ENCODE peak calls at places on chromosomes 2 and 18, in eight cellular contexts. U is GM12865, F is mesenchymal stem cell, W is tibial artery, M is fibroblast of pulmonary artery, H is dorsolateral prefrontal cortex, Y is AG04449, J is AG04450. I is an unnamed sample.

GRCh38 chr2:241314181-241314932 is 1.1 kb downstream of the HDLBP start:
- DNase-seq in U (no peak), F (peak; percentile 71), W (no peak), M (peak; percentile 69), H (peak; percentile 28), Y (no peak), J (peak; percentile 11), I (peak; percentile 62)

GRCh38 chr2:37550197-37550596 is 121.2 kb downstream of the CDC42EP3 start:
- DNase-seq in U (peak; percentile 69), F (no peak), W (no peak), M (no peak), H (no peak), Y (no peak), J (no peak), I (no peak)

GRCh38 chr2:134327367-134327766 is 73.5 kb downstream of the MGAT5 start:
- DNase-seq in U (no peak), F (peak; percentile 33), W (no peak), M (peak; percentile 67), H (no peak), Y (no peak), J (peak; percentile 8), I (peak; percentile 63)

GRCh38 chr2:231460073-231460861 is 4.0 kb downstream of the NCL start:
- DNase-seq in U (no peak), F (no peak), W (no peak), M (no peak), H (no peak), Y (no peak), J (no peak), I (no peak)

GRCh38 chr2:149038442-149039212 is at the start of gene LYPD6B:
- DNase-seq in U (peak; percentile 51), F (no peak), W (no peak), M (no peak), H (no peak), Y (no peak), J (no peak), I (no peak)

GRCh38 chr18:23683671-23684070 is 5.6 kb upstream of the LAMA3 start:
- DNase-seq in U (no peak), F (no peak), W (no peak), M (peak; percentile 25), H (no peak), Y (no peak), J (no peak), I (peak; percentile 61)

GRCh38 chr2:68465081-68465916 is 1.8 kb downstream of the FBXO48 start:
- DNase-seq in U (peak; percentile 37), F (peak; percentile 48), W (no peak), M (no peak), H (no peak), Y (no peak), J (no peak), I (peak; percentile 63)

GRCh38 chr18:21012308-21012707 is 99.3 kb downstream of the ROCK1 start:
- DNase-seq in U (no peak), F (no peak), W (no peak), M (no peak), H (no peak), Y (no peak), J (no peak), I (no peak)

GRCh38 chr18:29596959-29597358 is 1420.0 kb upstream of the CDH2 start:
- DNase-seq in U (no peak), F (no peak), W (no peak), M (no peak), H (no peak), Y (no peak), J (no peak), I (no peak)

GRCh38 chr2:239727182-239727775 is 297.9 kb downstream of the NDUFA10 start:
- DNase-seq in U (no peak), F (no peak), W (peak; percentile 18), M (no peak), H (no peak), Y (no peak), J (no peak), I (no peak)

GRCh38 chr18:13381907-13382682 is 163.5 kb downstream of the LDLRAD4 start:
- DNase-seq in U (peak; percentile 22), F (peak; percentile 0), W (peak; percentile 78), M (peak; percentile 76), H (peak; percentile 52), Y (no peak), J (no peak), I (peak; percentile 57)

GRCh38 chr2:11492720-11493119 is 26.8 kb upstream of the E2F6 start:
- DNase-seq in U (no peak), F (no peak), W (no peak), M (no peak), H (no peak), Y (no peak), J (no peak), I (no peak)

GRCh38 chr2:48200591-48201293 is 294.4 kb upstream of the FBXO11 start:
- DNase-seq in U (peak; percentile 43), F (no peak), W (no peak), M (no peak), H (no peak), Y (no peak), J (no peak), I (no peak)

GRCh38 chr2:3299703-3300102 is 77.9 kb downstream of the EIPR1 start:
- DNase-seq in U (no peak), F (no peak), W (peak; percentile 5), M (no peak), H (no peak), Y (no peak), J (no peak), I (no peak)

GRCh38 chr2:95047629-95048510 is 22.4 kb downstream of the MAL start:
- DNase-seq in U (no peak), F (no peak), W (no peak), M (no peak), H (no peak), Y (no peak), J (no peak), I (no peak)

GRCh38 chr2:151927501-151928221 is 99.4 kb upstream of the ARL5A start:
- DNase-seq in U (no peak), F (no peak), W (no peak), M (no peak), H (peak; percentile 63), Y (no peak), J (no peak), I (no peak)

GRCh38 chr2:219772103-219772502 is 144.7 kb downstream of the SLC4A3 start:
- DNase-seq in U (no peak), F (no peak), W (no peak), M (no peak), H (no peak), Y (no peak), J (no peak), I (no peak)

GRCh38 chr18:75923169-75923568 is 495.7 kb upstream of the SMIM21 start:
- DNase-seq in U (no peak), F (no peak), W (peak; percentile 67), M (peak; percentile 17), H (peak; percentile 81), Y (no peak), J (no peak), I (peak; percentile 74)

GRCh38 chr2:226561962-226562361 is 237.7 kb downstream of the IRS1 start:
- DNase-seq in U (no peak), F (no peak), W (no peak), M (no peak), H (no peak), Y (no peak), J (no peak), I (no peak)

DNA sequence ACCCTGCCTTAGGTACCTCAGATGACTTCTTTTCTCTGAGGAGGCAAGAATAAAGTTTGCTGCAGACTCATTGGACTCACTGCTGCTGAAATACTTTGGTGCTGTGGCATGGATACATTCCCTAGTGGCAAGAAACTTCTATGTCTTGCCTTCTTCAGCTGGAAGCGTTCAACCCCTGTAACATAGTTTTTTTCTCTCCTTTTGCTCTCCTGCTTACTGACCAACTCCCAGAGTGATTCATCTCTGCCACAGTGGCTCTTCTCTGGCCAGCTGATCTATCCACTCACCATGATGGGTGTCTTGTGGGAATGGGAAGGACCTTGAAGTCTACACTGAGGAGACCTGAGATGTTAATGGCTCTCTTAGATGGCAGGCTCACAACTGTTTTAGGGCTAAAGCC is 309.3 kb upstream of the LRRTM4 start:
- DNase-seq in U (no peak), F (no peak), W (no peak), M (no peak), H (no peak), Y (no peak), J (no peak), I (no peak)
- H3K4me3 ChIP-seq in U (no peak overlapping the region), F (no peak overlapping the region), W (no peak overlapping the region), M (no peak overlapping the region), H (no peak overlapping the region), Y (no peak overlapping the region), J (no peak overlapping the region), I (no peak overlapping the region)

DNA sequence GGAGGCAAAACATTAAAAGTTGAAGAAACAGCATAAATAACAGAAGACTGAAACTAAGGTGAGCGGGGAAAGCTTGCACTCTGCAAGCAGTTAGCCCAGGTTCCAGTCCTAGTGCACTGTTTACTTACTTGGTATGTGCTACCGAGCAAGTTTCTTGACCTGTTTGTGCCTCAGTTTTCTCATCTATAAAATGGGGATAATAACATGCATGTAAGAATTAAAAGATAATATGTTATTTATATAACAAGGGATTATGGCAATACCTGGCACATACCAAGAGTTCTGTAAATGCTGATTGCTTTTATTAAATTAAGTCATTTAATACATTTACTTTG is 37.1 kb upstream of the IKZF2 start:
- DNase-seq in U (no peak), F (no peak), W (no peak), M (no peak), H (no peak), Y (no peak), J (no peak), I (no peak)
- H3K4me3 ChIP-seq in U (no peak overlapping the region), F (no peak overlapping the region), W (no peak overlapping the region), M (no peak overlapping the region), H (no peak overlapping the region), Y (no peak overlapping the region), J (no peak overlapping the region), I (no peak overlapping the region)

GRCh38 chr18:45107425-45107824 is 426.7 kb downstream of the SETBP1 start:
- DNase-seq in U (no peak), F (no peak), W (no peak), M (peak; percentile 49), H (no peak), Y (no peak), J (no peak), I (peak; percentile 89)

GRCh38 chr18:45104071-45104440 is 423.4 kb downstream of the SETBP1 start:
- DNase-seq in U (no peak), F (no peak), W (no peak), M (no peak), H (no peak), Y (no peak), J (no peak), I (no peak)

GRCh38 chr18:45102863-45103262 is 422.2 kb downstream of the SETBP1 start:
- DNase-seq in U (peak; percentile 41), F (no peak), W (no peak), M (no peak), H (no peak), Y (no peak), J (no peak), I (no peak)

GRCh38 chr18:45106331-45106774 is 425.7 kb downstream of the SETBP1 start:
- DNase-seq in U (peak; percentile 91), F (peak; percentile 53), W (no peak), M (peak; percentile 23), H (no peak), Y (no peak), J (no peak), I (peak; percentile 51)

GRCh38 chr18:45103319-45104070 is 422.8 kb downstream of the SETBP1 start:
- DNase-seq in U (peak; percentile 66), F (no peak), W (no peak), M (no peak), H (no peak), Y (no peak), J (no peak), I (no peak)
- H3K4me3 ChIP-seq in U (no peak overlapping the region), F (no peak overlapping the region), W (no peak overlapping the region), M (no peak overlapping the region), H (no peak overlapping the region), Y (no peak overlapping the region), J (no peak overlapping the region), I (no peak overlapping the region)

GRCh38 chr2:119522561-119523110 is 1.6 kb downstream of the SCTR start:
- DNase-seq in U (no peak), F (no peak), W (no peak), M (no peak), H (no peak), Y (no peak), J (no peak), I (no peak)
- H3K4me3 ChIP-seq in U (no peak overlapping the region), F (no peak overlapping the region), W (no peak overlapping the region), M (no peak overlapping the region), H (no peak overlapping the region), Y (no peak overlapping the region), J (no peak overlapping the region), I (no peak overlapping the region)